ENCODE peak calls at places on chromosome 14, in four cellular contexts. One of them, this sample, is unnamed.

GRCh38 chr14:91755560-91755959 is 23.7 kb upstream of the CATSPERB start:
- DNase-seq in astrocyte of the spinal cord: no peak
- DNase-seq in stimulated activated naive CD4-positive, alpha-beta T cell: no peak
- DNase-seq in activated CD4-positive, CD25-positive, alpha-beta regulatory T cell treated with anti-CD3 and anti-CD28 coated beads, Interleukin-2, amount 50 U/mL, for 16 hours: no peak
- DNase-seq in this sample: no peak

GRCh38 chr14:104299993-104300761 is 161.8 kb downstream of the KIF26A start:
- DNase-seq in astrocyte of the spinal cord: no peak
- DNase-seq in activated CD4-positive, CD25-positive, alpha-beta regulatory T cell treated with anti-CD3 and anti-CD28 coated beads, Interleukin-2, amount 50 U/mL, for 16 hours: no peak
- DNase-seq in stimulated activated naive CD4-positive, alpha-beta T cell: no peak
- DNase-seq in this sample: no peak

GRCh38 chr14:86673523-86673969 is 1143.6 kb downstream of the FLRT2 start:
- DNase-seq in stimulated activated naive CD4-positive, alpha-beta T cell: no peak
- DNase-seq in astrocyte of the spinal cord: no peak
- DNase-seq in activated CD4-positive, CD25-positive, alpha-beta regulatory T cell treated with anti-CD3 and anti-CD28 coated beads, Interleukin-2, amount 50 U/mL, for 16 hours: no peak
- DNase-seq in this sample: no peak

GRCh38 chr14:43651185-43651787 is 855.8 kb downstream of the FSCB start:
- DNase-seq in activated CD4-positive, CD25-positive, alpha-beta regulatory T cell treated with anti-CD3 and anti-CD28 coated beads, Interleukin-2, amount 50 U/mL, for 16 hours: no peak
- DNase-seq in astrocyte of the spinal cord: no peak
- DNase-seq in stimulated activated naive CD4-positive, alpha-beta T cell: no peak
- DNase-seq in this sample: no peak

GRCh38 chr14:80390911-80391310 is 179.6 kb upstream of the DIO2 start:
- DNase-seq in activated CD4-positive, CD25-positive, alpha-beta regulatory T cell treated with anti-CD3 and anti-CD28 coated beads, Interleukin-2, amount 50 U/mL, for 16 hours: no peak
- DNase-seq in astrocyte of the spinal cord: peak
- DNase-seq in stimulated activated naive CD4-positive, alpha-beta T cell: no peak
- DNase-seq in this sample: no peak

GRCh38 chr14:89383171-89383845 is 33.7 kb downstream of the FOXN3 start:
- DNase-seq in astrocyte of the spinal cord: no peak
- DNase-seq in stimulated activated naive CD4-positive, alpha-beta T cell: no peak
- DNase-seq in activated CD4-positive, CD25-positive, alpha-beta regulatory T cell treated with anti-CD3 and anti-CD28 coated beads, Interleukin-2, amount 50 U/mL, for 16 hours: no peak
- DNase-seq in this sample: no peak

GRCh38 chr14:105041841-105042765 is 21.2 kb upstream of the CDCA4 start:
- DNase-seq in stimulated activated naive CD4-positive, alpha-beta T cell: no peak
- DNase-seq in activated CD4-positive, CD25-positive, alpha-beta regulatory T cell treated with anti-CD3 and anti-CD28 coated beads, Interleukin-2, amount 50 U/mL, for 16 hours: no peak
- DNase-seq in astrocyte of the spinal cord: no peak
- DNase-seq in this sample: no peak

GRCh38 chr14:25570483-25570882 is 520.5 kb upstream of the STXBP6 start:
- DNase-seq in astrocyte of the spinal cord: no peak
- DNase-seq in activated CD4-positive, CD25-positive, alpha-beta regulatory T cell treated with anti-CD3 and anti-CD28 coated beads, Interleukin-2, amount 50 U/mL, for 16 hours: no peak
- DNase-seq in stimulated activated naive CD4-positive, alpha-beta T cell: no peak
- DNase-seq in this sample: no peak

GRCh38 chr14:56554301-56554700 is 25.3 kb upstream of the TMEM260 start:
- DNase-seq in stimulated activated naive CD4-positive, alpha-beta T cell: no peak
- DNase-seq in activated CD4-positive, CD25-positive, alpha-beta regulatory T cell treated with anti-CD3 and anti-CD28 coated beads, Interleukin-2, amount 50 U/mL, for 16 hours: no peak
- DNase-seq in astrocyte of the spinal cord: no peak
- DNase-seq in this sample: no peak

GRCh38 chr14:23494223-23494622 is 24.7 kb downstream of the NGDN start:
- DNase-seq in activated CD4-positive, CD25-positive, alpha-beta regulatory T cell treated with anti-CD3 and anti-CD28 coated beads, Interleukin-2, amount 50 U/mL, for 16 hours: no peak
- DNase-seq in astrocyte of the spinal cord: peak
- DNase-seq in stimulated activated naive CD4-positive, alpha-beta T cell: no peak
- DNase-seq in this sample: no peak

GRCh38 chr14:66284346-66284745 is 201.8 kb upstream of the CCDC196 start:
- DNase-seq in astrocyte of the spinal cord: peak
- DNase-seq in stimulated activated naive CD4-positive, alpha-beta T cell: no peak
- DNase-seq in activated CD4-positive, CD25-positive, alpha-beta regulatory T cell treated with anti-CD3 and anti-CD28 coated beads, Interleukin-2, amount 50 U/mL, for 16 hours: no peak
- DNase-seq in this sample: no peak

GRCh38 chr14:67643671-67644070 is 24.0 kb downstream of the ARG2 start:
- DNase-seq in activated CD4-positive, CD25-positive, alpha-beta regulatory T cell treated with anti-CD3 and anti-CD28 coated beads, Interleukin-2, amount 50 U/mL, for 16 hours: no peak
- DNase-seq in astrocyte of the spinal cord: no peak
- DNase-seq in stimulated activated naive CD4-positive, alpha-beta T cell: no peak
- DNase-seq in this sample: no peak

GRCh38 chr14:76919811-76920571 is 93.8 kb downstream of the LRRC74A start:
- DNase-seq in activated CD4-positive, CD25-positive, alpha-beta regulatory T cell treated with anti-CD3 and anti-CD28 coated beads, Interleukin-2, amount 50 U/mL, for 16 hours: no peak
- DNase-seq in stimulated activated naive CD4-positive, alpha-beta T cell: no peak
- DNase-seq in astrocyte of the spinal cord: peak
- DNase-seq in this sample: no peak

GRCh38 chr14:101873401-101873800 is 91.0 kb upstream of the DYNC1H1 start:
- DNase-seq in stimulated activated naive CD4-positive, alpha-beta T cell: no peak
- DNase-seq in astrocyte of the spinal cord: no peak
- DNase-seq in activated CD4-positive, CD25-positive, alpha-beta regulatory T cell treated with anti-CD3 and anti-CD28 coated beads, Interleukin-2, amount 50 U/mL, for 16 hours: no peak
- DNase-seq in this sample: no peak

GRCh38 chr14:94769413-94770250 is at the start of gene GSC:
- DNase-seq in stimulated activated naive CD4-positive, alpha-beta T cell: no peak
- DNase-seq in activated CD4-positive, CD25-positive, alpha-beta regulatory T cell treated with anti-CD3 and anti-CD28 coated beads, Interleukin-2, amount 50 U/mL, for 16 hours: no peak
- DNase-seq in astrocyte of the spinal cord: peak
- DNase-seq in this sample: no peak

GRCh38 chr14:29521526-29522137 is 406.0 kb downstream of the PRKD1 start:
- DNase-seq in activated CD4-positive, CD25-positive, alpha-beta regulatory T cell treated with anti-CD3 and anti-CD28 coated beads, Interleukin-2, amount 50 U/mL, for 16 hours: no peak
- DNase-seq in stimulated activated naive CD4-positive, alpha-beta T cell: no peak
- DNase-seq in astrocyte of the spinal cord: no peak
- DNase-seq in this sample: no peak

GRCh38 chr14:94041551-94042346 is 15.6 kb downstream of the OTUB2 start:
- DNase-seq in astrocyte of the spinal cord: peak
- DNase-seq in activated CD4-positive, CD25-positive, alpha-beta regulatory T cell treated with anti-CD3 and anti-CD28 coated beads, Interleukin-2, amount 50 U/mL, for 16 hours: no peak
- DNase-seq in stimulated activated naive CD4-positive, alpha-beta T cell: no peak
- DNase-seq in this sample: no peak

GRCh38 chr14:91896419-91896818 is 29.1 kb upstream of the TC2N start:
- DNase-seq in activated CD4-positive, CD25-positive, alpha-beta regulatory T cell treated with anti-CD3 and anti-CD28 coated beads, Interleukin-2, amount 50 U/mL, for 16 hours: no peak
- DNase-seq in astrocyte of the spinal cord: no peak
- DNase-seq in stimulated activated naive CD4-positive, alpha-beta T cell: no peak
- DNase-seq in this sample: no peak

GRCh38 chr14:35535794-35536112 is 1.8 kb downstream of the INSM2 start:
- DNase-seq in activated CD4-positive, CD25-positive, alpha-beta regulatory T cell treated with anti-CD3 and anti-CD28 coated beads, Interleukin-2, amount 50 U/mL, for 16 hours: no peak
- DNase-seq in stimulated activated naive CD4-positive, alpha-beta T cell: no peak
- DNase-seq in astrocyte of the spinal cord: no peak
- DNase-seq in this sample: no peak

GRCh38 chr14:52043690-52044089 is 25.2 kb downstream of the NID2 start:
- DNase-seq in stimulated activated naive CD4-positive, alpha-beta T cell: no peak
- DNase-seq in astrocyte of the spinal cord: no peak
- DNase-seq in activated CD4-positive, CD25-positive, alpha-beta regulatory T cell treated with anti-CD3 and anti-CD28 coated beads, Interleukin-2, amount 50 U/mL, for 16 hours: no peak
- DNase-seq in this sample: no peak

GRCh38 chr14:38669027-38669426 is 413.1 kb upstream of the CLEC14A start:
- DNase-seq in stimulated activated naive CD4-positive, alpha-beta T cell: no peak
- DNase-seq in activated CD4-positive, CD25-positive, alpha-beta regulatory T cell treated with anti-CD3 and anti-CD28 coated beads, Interleukin-2, amount 50 U/mL, for 16 hours: no peak
- DNase-seq in astrocyte of the spinal cord: no peak
- DNase-seq in this sample: no peak

This sample was measured in effector CD4-positive, alpha-beta T cell.